ENCODE peak calls at places on chromosomes 12 and 14, in nine cellular contexts. One of them, this sample, is unnamed.

GRCh38 chr12:106861984-106862894 is 87.8 kb downstream of the RIC8B start:
- DNase-seq in GF-D8: peak
- DNase-seq in activated T-cell treated with anti-CD3 and anti-CD28 coated beads for 1 hour: no peak
- DNase-seq in posterior cingulate gyrus: no peak
- DNase-seq in upper lobe of left lung: no peak
- DNase-seq in left lobe of liver: no peak
- DNase-seq in fibroblast of the conjunctiva: peak
- DNase-seq in EL: peak
- DNase-seq in midbrain: no peak
- DNase-seq in this sample: peak

GRCh38 chr12:108266131-108266530 is 73.0 kb downstream of the CMKLR1 start:
- DNase-seq in GF-D8: no peak
- DNase-seq in activated T-cell treated with anti-CD3 and anti-CD28 coated beads for 1 hour: no peak
- DNase-seq in posterior cingulate gyrus: no peak
- DNase-seq in upper lobe of left lung: no peak
- DNase-seq in left lobe of liver: no peak
- DNase-seq in fibroblast of the conjunctiva: no peak
- DNase-seq in EL: no peak
- DNase-seq in midbrain: no peak
- DNase-seq in this sample: no peak

GRCh38 chr12:112682586-112682985 is 109.0 kb upstream of the RPH3A start:
- DNase-seq in GF-D8: no peak
- DNase-seq in activated T-cell treated with anti-CD3 and anti-CD28 coated beads for 1 hour: no peak
- DNase-seq in posterior cingulate gyrus: no peak
- DNase-seq in upper lobe of left lung: no peak
- DNase-seq in left lobe of liver: no peak
- DNase-seq in fibroblast of the conjunctiva: no peak
- DNase-seq in EL: no peak
- DNase-seq in midbrain: no peak
- DNase-seq in this sample: no peak

GRCh38 chr12:70245458-70245857 is 2.2 kb downstream of the CNOT2 start:
- DNase-seq in GF-D8: no peak
- DNase-seq in activated T-cell treated with anti-CD3 and anti-CD28 coated beads for 1 hour: no peak
- DNase-seq in posterior cingulate gyrus: no peak
- DNase-seq in upper lobe of left lung: no peak
- DNase-seq in left lobe of liver: no peak
- DNase-seq in fibroblast of the conjunctiva: no peak
- DNase-seq in EL: no peak
- DNase-seq in midbrain: no peak
- DNase-seq in this sample: no peak

GRCh38 chr12:46266382-46266791 is 2.5 kb downstream of the SLC38A1 start:
- DNase-seq in GF-D8: no peak
- DNase-seq in activated T-cell treated with anti-CD3 and anti-CD28 coated beads for 1 hour: peak
- DNase-seq in posterior cingulate gyrus: no peak
- DNase-seq in upper lobe of left lung: no peak
- DNase-seq in left lobe of liver: no peak
- DNase-seq in fibroblast of the conjunctiva: peak
- DNase-seq in EL: peak
- DNase-seq in midbrain: no peak
- DNase-seq in this sample: no peak

GRCh38 chr14:68784298-68784910 is 8.5 kb downstream of the ZFP36L1 start:
- DNase-seq in GF-D8: no peak
- DNase-seq in activated T-cell treated with anti-CD3 and anti-CD28 coated beads for 1 hour: no peak
- DNase-seq in posterior cingulate gyrus: no peak
- DNase-seq in upper lobe of left lung: no peak
- DNase-seq in left lobe of liver: peak
- DNase-seq in fibroblast of the conjunctiva: no peak
- DNase-seq in EL: peak
- DNase-seq in midbrain: no peak
- DNase-seq in this sample: no peak

GRCh38 chr12:20528208-20528607 is 159.9 kb downstream of the PDE3A start:
- DNase-seq in GF-D8: no peak
- DNase-seq in activated T-cell treated with anti-CD3 and anti-CD28 coated beads for 1 hour: no peak
- DNase-seq in posterior cingulate gyrus: no peak
- DNase-seq in upper lobe of left lung: no peak
- DNase-seq in left lobe of liver: no peak
- DNase-seq in fibroblast of the conjunctiva: no peak
- DNase-seq in EL: no peak
- DNase-seq in midbrain: no peak
- DNase-seq in this sample: no peak

GRCh38 chr14:60622920-60623263 is 26.4 kb downstream of the SIX1 start:
- DNase-seq in GF-D8: no peak
- DNase-seq in activated T-cell treated with anti-CD3 and anti-CD28 coated beads for 1 hour: no peak
- DNase-seq in posterior cingulate gyrus: no peak
- DNase-seq in upper lobe of left lung: no peak
- DNase-seq in left lobe of liver: no peak
- DNase-seq in fibroblast of the conjunctiva: peak
- DNase-seq in EL: peak
- DNase-seq in midbrain: no peak
- DNase-seq in this sample: no peak

GRCh38 chr14:31268216-31268615 is 60.6 kb upstream of the HECTD1 start:
- DNase-seq in GF-D8: no peak
- DNase-seq in activated T-cell treated with anti-CD3 and anti-CD28 coated beads for 1 hour: no peak
- DNase-seq in posterior cingulate gyrus: no peak
- DNase-seq in upper lobe of left lung: no peak
- DNase-seq in left lobe of liver: no peak
- DNase-seq in fibroblast of the conjunctiva: no peak
- DNase-seq in EL: no peak
- DNase-seq in midbrain: no peak
- DNase-seq in this sample: no peak

GRCh38 chr14:30791522-30792351 is 82.6 kb upstream of the COCH start:
- DNase-seq in GF-D8: no peak
- DNase-seq in activated T-cell treated with anti-CD3 and anti-CD28 coated beads for 1 hour: no peak
- DNase-seq in posterior cingulate gyrus: no peak
- DNase-seq in upper lobe of left lung: no peak
- DNase-seq in left lobe of liver: peak
- DNase-seq in fibroblast of the conjunctiva: no peak
- DNase-seq in EL: no peak
- DNase-seq in midbrain: no peak
- DNase-seq in this sample: no peak